ENCODE peak calls at places on chromosomes 6 and 20, in ten cellular contexts. One of them, this sample, is unnamed.

GRCh38 chr20:1860446-1860845 is 34.8 kb upstream of the SIRPA start:
- DNase-seq in HFF-Myc: no peak
- DNase-seq in NB4: no peak
- DNase-seq in AG09309: peak
- DNase-seq in pancreas: no peak
- DNase-seq in testis: no peak
- DNase-seq in right lobe of liver: no peak
- DNase-seq in psoas muscle: no peak
- DNase-seq in transverse colon: no peak
- DNase-seq in naive thymus-derived CD4-positive, alpha-beta T cell: no peak
- DNase-seq in this sample: peak

GRCh38 chr6:157823523-157824370 is 701 bp downstream of the SNX9 start:
- DNase-seq in HFF-Myc: no peak
- DNase-seq in NB4: peak
- DNase-seq in AG09309: no peak
- DNase-seq in pancreas: peak
- DNase-seq in testis: peak
- DNase-seq in right lobe of liver: peak
- DNase-seq in psoas muscle: peak
- DNase-seq in transverse colon: peak
- DNase-seq in naive thymus-derived CD4-positive, alpha-beta T cell: peak
- DNase-seq in this sample: peak

GRCh38 chr6:153129873-153130514 is 1.1 kb downstream of the RGS17 start:
- DNase-seq in HFF-Myc: no peak
- DNase-seq in NB4: no peak
- DNase-seq in AG09309: no peak
- DNase-seq in pancreas: peak
- DNase-seq in testis: no peak
- DNase-seq in right lobe of liver: no peak
- DNase-seq in psoas muscle: no peak
- DNase-seq in transverse colon: no peak
- DNase-seq in naive thymus-derived CD4-positive, alpha-beta T cell: no peak
- DNase-seq in this sample: peak

GRCh38 chr6:63904844-63905243 is 269.2 kb downstream of the PHF3 start:
- DNase-seq in HFF-Myc: peak
- DNase-seq in NB4: peak
- DNase-seq in AG09309: peak
- DNase-seq in pancreas: no peak
- DNase-seq in testis: no peak
- DNase-seq in right lobe of liver: no peak
- DNase-seq in psoas muscle: no peak
- DNase-seq in transverse colon: no peak
- DNase-seq in naive thymus-derived CD4-positive, alpha-beta T cell: no peak
- DNase-seq in this sample: peak

GRCh38 chr6:33949877-33950831 is 146.4 kb upstream of the MLN start:
- DNase-seq in HFF-Myc: no peak
- DNase-seq in NB4: no peak
- DNase-seq in AG09309: no peak
- DNase-seq in pancreas: no peak
- DNase-seq in testis: no peak
- DNase-seq in right lobe of liver: no peak
- DNase-seq in psoas muscle: no peak
- DNase-seq in transverse colon: peak
- DNase-seq in naive thymus-derived CD4-positive, alpha-beta T cell: no peak
- DNase-seq in this sample: no peak

GRCh38 chr20:10132391-10132790 is 86.2 kb upstream of the SNAP25 start:
- DNase-seq in HFF-Myc: no peak
- DNase-seq in NB4: no peak
- DNase-seq in AG09309: no peak
- DNase-seq in pancreas: no peak
- DNase-seq in testis: no peak
- DNase-seq in right lobe of liver: no peak
- DNase-seq in psoas muscle: no peak
- DNase-seq in transverse colon: no peak
- DNase-seq in naive thymus-derived CD4-positive, alpha-beta T cell: no peak
- DNase-seq in this sample: no peak

GRCh38 chr6:68572525-68572924 is 62.6 kb upstream of the ADGRB3 start:
- DNase-seq in HFF-Myc: no peak
- DNase-seq in NB4: peak
- DNase-seq in AG09309: no peak
- DNase-seq in pancreas: no peak
- DNase-seq in testis: peak
- DNase-seq in right lobe of liver: no peak
- DNase-seq in psoas muscle: no peak
- DNase-seq in transverse colon: no peak
- DNase-seq in naive thymus-derived CD4-positive, alpha-beta T cell: no peak
- DNase-seq in this sample: peak

GRCh38 chr20:18543932-18544331 is 23.3 kb upstream of the SMIM26 start:
- DNase-seq in HFF-Myc: no peak
- DNase-seq in NB4: no peak
- DNase-seq in AG09309: no peak
- DNase-seq in pancreas: peak
- DNase-seq in testis: no peak
- DNase-seq in right lobe of liver: peak
- DNase-seq in psoas muscle: no peak
- DNase-seq in transverse colon: peak
- DNase-seq in naive thymus-derived CD4-positive, alpha-beta T cell: no peak
- DNase-seq in this sample: no peak

GRCh38 chr20:64246616-64247311 is 8.8 kb upstream of the PCMTD2 start:
- DNase-seq in HFF-Myc: no peak
- DNase-seq in NB4: no peak
- DNase-seq in AG09309: no peak
- DNase-seq in pancreas: peak
- DNase-seq in testis: no peak
- DNase-seq in right lobe of liver: peak
- DNase-seq in psoas muscle: peak
- DNase-seq in transverse colon: no peak
- DNase-seq in naive thymus-derived CD4-positive, alpha-beta T cell: no peak
- DNase-seq in this sample: no peak

GRCh38 chr20:58342104-58342945 is 32.8 kb downstream of the RAB22A start:
- DNase-seq in HFF-Myc: no peak
- DNase-seq in NB4: no peak
- DNase-seq in AG09309: no peak
- DNase-seq in pancreas: no peak
- DNase-seq in testis: no peak
- DNase-seq in right lobe of liver: no peak
- DNase-seq in psoas muscle: no peak
- DNase-seq in transverse colon: no peak
- DNase-seq in naive thymus-derived CD4-positive, alpha-beta T cell: no peak
- DNase-seq in this sample: peak

GRCh38 chr6:13811627-13812358 is 2.6 kb downstream of the MCUR1 start:
- DNase-seq in HFF-Myc: no peak
- DNase-seq in NB4: peak
- DNase-seq in AG09309: no peak
- DNase-seq in pancreas: no peak
- DNase-seq in testis: no peak
- DNase-seq in right lobe of liver: peak
- DNase-seq in psoas muscle: no peak
- DNase-seq in transverse colon: peak
- DNase-seq in naive thymus-derived CD4-positive, alpha-beta T cell: no peak
- DNase-seq in this sample: no peak

GRCh38 chr6:13813621-13814175 is 659 bp downstream of the MCUR1 start:
- DNase-seq in HFF-Myc: peak
- DNase-seq in NB4: peak
- DNase-seq in AG09309: no peak
- DNase-seq in pancreas: peak
- DNase-seq in testis: peak
- DNase-seq in right lobe of liver: peak
- DNase-seq in psoas muscle: peak
- DNase-seq in transverse colon: peak
- DNase-seq in naive thymus-derived CD4-positive, alpha-beta T cell: no peak
- DNase-seq in this sample: peak

GRCh38 chr6:13810688-13811446 is 3.5 kb downstream of the MCUR1 start:
- DNase-seq in HFF-Myc: no peak
- DNase-seq in NB4: no peak
- DNase-seq in AG09309: no peak
- DNase-seq in pancreas: no peak
- DNase-seq in testis: no peak
- DNase-seq in right lobe of liver: no peak
- DNase-seq in psoas muscle: no peak
- DNase-seq in transverse colon: no peak
- DNase-seq in naive thymus-derived CD4-positive, alpha-beta T cell: no peak
- DNase-seq in this sample: no peak

GRCh38 chr6:13813011-13813410 is 1.3 kb downstream of the MCUR1 start:
- DNase-seq in HFF-Myc: no peak
- DNase-seq in NB4: peak
- DNase-seq in AG09309: no peak
- DNase-seq in pancreas: no peak
- DNase-seq in testis: no peak
- DNase-seq in right lobe of liver: no peak
- DNase-seq in psoas muscle: no peak
- DNase-seq in transverse colon: no peak
- DNase-seq in naive thymus-derived CD4-positive, alpha-beta T cell: no peak
- DNase-seq in this sample: no peak

GRCh38 chr6:13812359-13812642 is 2.1 kb downstream of the MCUR1 start:
- DNase-seq in HFF-Myc: no peak
- DNase-seq in NB4: no peak
- DNase-seq in AG09309: no peak
- DNase-seq in pancreas: no peak
- DNase-seq in testis: no peak
- DNase-seq in right lobe of liver: no peak
- DNase-seq in psoas muscle: no peak
- DNase-seq in transverse colon: no peak
- DNase-seq in naive thymus-derived CD4-positive, alpha-beta T cell: no peak
- DNase-seq in this sample: no peak
- H3K4me3 ChIP-seq in HFF-Myc: no peak
- H3K4me3 ChIP-seq in NB4: peak
- H3K4me3 ChIP-seq in AG09309: no peak
- H3K4me3 ChIP-seq in pancreas: no peak
- H3K4me3 ChIP-seq in testis: no peak
- H3K4me3 ChIP-seq in right lobe of liver: no peak
- H3K4me3 ChIP-seq in psoas muscle: peak
- H3K4me3 ChIP-seq in transverse colon: no peak
- H3K4me3 ChIP-seq in naive thymus-derived CD4-positive, alpha-beta T cell: no peak
- H3K4me3 ChIP-seq in this sample: no peak

GRCh38 chr6:53343092-53343491 is 5.7 kb downstream of the ELOVL5 start:
- DNase-seq in HFF-Myc: no peak
- DNase-seq in NB4: no peak
- DNase-seq in AG09309: no peak
- DNase-seq in pancreas: no peak
- DNase-seq in testis: no peak
- DNase-seq in right lobe of liver: no peak
- DNase-seq in psoas muscle: no peak
- DNase-seq in transverse colon: no peak
- DNase-seq in naive thymus-derived CD4-positive, alpha-beta T cell: no peak
- DNase-seq in this sample: no peak

GRCh38 chr6:53342210-53342609 is 6.5 kb downstream of the ELOVL5 start:
- DNase-seq in HFF-Myc: no peak
- DNase-seq in NB4: no peak
- DNase-seq in AG09309: no peak
- DNase-seq in pancreas: no peak
- DNase-seq in testis: no peak
- DNase-seq in right lobe of liver: no peak
- DNase-seq in psoas muscle: no peak
- DNase-seq in transverse colon: no peak
- DNase-seq in naive thymus-derived CD4-positive, alpha-beta T cell: no peak
- DNase-seq in this sample: no peak

GRCh38 chr6:53347921-53348435 is 772 bp downstream of the ELOVL5 start:
- DNase-seq in HFF-Myc: no peak
- DNase-seq in NB4: peak
- DNase-seq in AG09309: no peak
- DNase-seq in pancreas: peak
- DNase-seq in testis: peak
- DNase-seq in right lobe of liver: peak
- DNase-seq in psoas muscle: peak
- DNase-seq in transverse colon: peak
- DNase-seq in naive thymus-derived CD4-positive, alpha-beta T cell: peak
- DNase-seq in this sample: peak

GRCh38 chr6:53347250-53347920 is 1.4 kb downstream of the ELOVL5 start:
- DNase-seq in HFF-Myc: no peak
- DNase-seq in NB4: peak
- DNase-seq in AG09309: no peak
- DNase-seq in pancreas: no peak
- DNase-seq in testis: peak
- DNase-seq in right lobe of liver: no peak
- DNase-seq in psoas muscle: no peak
- DNase-seq in transverse colon: no peak
- DNase-seq in naive thymus-derived CD4-positive, alpha-beta T cell: no peak
- DNase-seq in this sample: peak

GRCh38 chr6:53344993-53345392 is 3.8 kb downstream of the ELOVL5 start:
- DNase-seq in HFF-Myc: no peak
- DNase-seq in NB4: no peak
- DNase-seq in AG09309: no peak
- DNase-seq in pancreas: no peak
- DNase-seq in testis: no peak
- DNase-seq in right lobe of liver: no peak
- DNase-seq in psoas muscle: no peak
- DNase-seq in transverse colon: no peak
- DNase-seq in naive thymus-derived CD4-positive, alpha-beta T cell: no peak
- DNase-seq in this sample: no peak
- H3K4me3 ChIP-seq in HFF-Myc: no peak
- H3K4me3 ChIP-seq in NB4: no peak
- H3K4me3 ChIP-seq in AG09309: no peak
- H3K4me3 ChIP-seq in pancreas: no peak
- H3K4me3 ChIP-seq in testis: no peak
- H3K4me3 ChIP-seq in right lobe of liver: no peak
- H3K4me3 ChIP-seq in psoas muscle: no peak
- H3K4me3 ChIP-seq in transverse colon: no peak
- H3K4me3 ChIP-seq in naive thymus-derived CD4-positive, alpha-beta T cell: no peak
- H3K4me3 ChIP-seq in this sample: no peak

GRCh38 chr6:113128020-113128419 is 729.1 kb upstream of the MARCKS start:
- DNase-seq in HFF-Myc: no peak
- DNase-seq in NB4: no peak
- DNase-seq in AG09309: no peak
- DNase-seq in pancreas: no peak
- DNase-seq in testis: no peak
- DNase-seq in right lobe of liver: no peak
- DNase-seq in psoas muscle: no peak
- DNase-seq in transverse colon: no peak
- DNase-seq in naive thymus-derived CD4-positive, alpha-beta T cell: no peak
- DNase-seq in this sample: no peak

GRCh38 chr6:113120214-113120576 is 737.0 kb upstream of the MARCKS start:
- DNase-seq in HFF-Myc: peak
- DNase-seq in NB4: peak
- DNase-seq in AG09309: peak
- DNase-seq in pancreas: no peak
- DNase-seq in testis: no peak
- DNase-seq in right lobe of liver: no peak
- DNase-seq in psoas muscle: no peak
- DNase-seq in transverse colon: no peak
- DNase-seq in naive thymus-derived CD4-positive, alpha-beta T cell: no peak
- DNase-seq in this sample: peak

GRCh38 chr6:113120577-113121285 is 736.4 kb upstream of the MARCKS start:
- DNase-seq in HFF-Myc: peak
- DNase-seq in NB4: peak
- DNase-seq in AG09309: peak
- DNase-seq in pancreas: no peak
- DNase-seq in testis: no peak
- DNase-seq in right lobe of liver: no peak
- DNase-seq in psoas muscle: no peak
- DNase-seq in transverse colon: no peak
- DNase-seq in naive thymus-derived CD4-positive, alpha-beta T cell: no peak
- DNase-seq in this sample: peak

GRCh38 chr6:113122060-113122459 is 735.1 kb upstream of the MARCKS start:
- DNase-seq in HFF-Myc: peak
- DNase-seq in NB4: no peak
- DNase-seq in AG09309: peak
- DNase-seq in pancreas: no peak
- DNase-seq in testis: no peak
- DNase-seq in right lobe of liver: no peak
- DNase-seq in psoas muscle: no peak
- DNase-seq in transverse colon: no peak
- DNase-seq in naive thymus-derived CD4-positive, alpha-beta T cell: no peak
- DNase-seq in this sample: peak
- H3K4me3 ChIP-seq in HFF-Myc: no peak
- H3K4me3 ChIP-seq in NB4: no peak
- H3K4me3 ChIP-seq in AG09309: no peak
- H3K4me3 ChIP-seq in pancreas: no peak
- H3K4me3 ChIP-seq in testis: no peak
- H3K4me3 ChIP-seq in right lobe of liver: no peak
- H3K4me3 ChIP-seq in psoas muscle: no peak
- H3K4me3 ChIP-seq in transverse colon: no peak
- H3K4me3 ChIP-seq in naive thymus-derived CD4-positive, alpha-beta T cell: no peak
- H3K4me3 ChIP-seq in this sample: no peak

GRCh38 chr6:104754788-104755409 is 104.8 kb downstream of the HACE1 start:
- DNase-seq in HFF-Myc: no peak
- DNase-seq in NB4: no peak
- DNase-seq in AG09309: no peak
- DNase-seq in pancreas: no peak
- DNase-seq in testis: no peak
- DNase-seq in right lobe of liver: no peak
- DNase-seq in psoas muscle: no peak
- DNase-seq in transverse colon: no peak
- DNase-seq in naive thymus-derived CD4-positive, alpha-beta T cell: no peak
- DNase-seq in this sample: no peak
- H3K4me3 ChIP-seq in HFF-Myc: no peak
- H3K4me3 ChIP-seq in NB4: no peak
- H3K4me3 ChIP-seq in AG09309: no peak
- H3K4me3 ChIP-seq in pancreas: no peak
- H3K4me3 ChIP-seq in testis: no peak
- H3K4me3 ChIP-seq in right lobe of liver: no peak
- H3K4me3 ChIP-seq in psoas muscle: no peak
- H3K4me3 ChIP-seq in transverse colon: no peak
- H3K4me3 ChIP-seq in naive thymus-derived CD4-positive, alpha-beta T cell: no peak
- H3K4me3 ChIP-seq in this sample: no peak